ENCODE peak calls at places on chromosomes 12 and 14, in seven cellular contexts. G, K, O, H, Y, U and S are unnamed samples.

GRCh38 chr12:103556890-103557667 is 30.0 kb upstream of the STAB2 start:
- DNase-seq in G (no peak), K (no peak), O (no peak), H (no peak), Y (no peak), U (no peak), S (no peak)

GRCh38 chr12:126607157-126607556 is 1541.9 kb downstream of the AACS start:
- DNase-seq in G (no peak), K (no peak), O (no peak), H (no peak), Y (no peak), U (no peak), S (no peak)

GRCh38 chr12:32819424-32819823 is 63.7 kb upstream of the YARS2 start:
- DNase-seq in G (no peak), K (no peak), O (no peak), H (no peak), Y (no peak), U (no peak), S (no peak)

GRCh38 chr12:48925218-48925871 is at the start of gene FKBP11:
- DNase-seq in G (peak), K (peak), O (peak), H (no peak), Y (peak), U (peak), S (peak)

GRCh38 chr14:42224053-42224888 is 617.6 kb downstream of the LRFN5 start:
- DNase-seq in G (peak), K (peak), O (peak), H (peak), Y (peak), U (peak), S (peak)

GRCh38 chr14:61475316-61475715 is 153.9 kb downstream of the PRKCH start:
- DNase-seq in G (peak), K (no peak), O (peak), H (peak), Y (peak), U (peak), S (no peak)

GRCh38 chr14:104580961-104581360 is 1.4 kb downstream of the C14orf180 start:
- DNase-seq in G (peak), K (no peak), O (peak), H (no peak), Y (no peak), U (no peak), S (no peak)

GRCh38 chr12:132393245-132393795 is 63.9 kb upstream of the GALNT9 start:
- DNase-seq in G (no peak), K (no peak), O (no peak), H (no peak), Y (no peak), U (peak), S (no peak)

GRCh38 chr14:96626121-96626768 is 124.1 kb downstream of the PAPOLA start:
- DNase-seq in G (no peak), K (peak), O (no peak), H (no peak), Y (no peak), U (no peak), S (no peak)

GRCh38 chr12:69442894-69443293 is 27.3 kb upstream of the FRS2 start:
- DNase-seq in G (peak), K (no peak), O (peak), H (no peak), Y (peak), U (peak), S (no peak)

DNA sequence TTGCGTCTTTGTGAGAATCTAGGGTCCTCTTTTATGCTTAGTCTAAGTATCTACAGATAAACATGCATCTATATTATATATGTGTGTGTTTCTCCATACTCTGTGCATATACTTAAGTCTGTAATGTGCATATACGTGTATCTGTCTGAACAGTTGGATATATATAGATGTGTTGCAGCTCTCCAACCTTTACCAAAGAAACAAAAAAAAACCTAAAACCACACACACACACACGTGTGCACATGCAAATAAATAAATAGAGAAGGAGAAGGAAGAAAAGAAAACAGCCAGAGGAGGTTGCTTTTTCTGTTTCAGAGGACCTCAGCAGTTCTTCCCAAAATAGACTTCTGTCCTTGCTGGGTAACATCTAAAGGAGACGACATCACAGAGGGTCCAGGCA is 244.9 kb downstream of the CACNA1C start:
- DNase-seq in G (no peak), K (no peak), O (no peak), H (no peak), Y (no peak), U (no peak), S (no peak)
- H3K4me2 ChIP-seq in G (no peak), K (no peak), O (no peak), H (no peak), Y (no peak), U (no peak), S (no peak)

GRCh38 chr14:90453401-90453951 is 56.6 kb downstream of the CALM1 start:
- DNase-seq in G (peak), K (no peak), O (no peak), H (no peak), Y (no peak), U (peak), S (no peak)

GRCh38 chr14:90456551-90456950 is 59.7 kb downstream of the CALM1 start:
- DNase-seq in G (no peak), K (no peak), O (no peak), H (no peak), Y (no peak), U (no peak), S (no peak)

GRCh38 chr14:90455100-90455571 is 58.3 kb downstream of the CALM1 start:
- DNase-seq in G (no peak), K (no peak), O (no peak), H (peak), Y (no peak), U (no peak), S (no peak)

GRCh38 chr14:90452366-90452765 is 55.5 kb downstream of the CALM1 start:
- DNase-seq in G (no peak), K (no peak), O (no peak), H (no peak), Y (no peak), U (no peak), S (no peak)

GRCh38 chr14:90454041-90455000 is 57.5 kb downstream of the CALM1 start:
- DNase-seq in G (peak), K (peak), O (peak), H (peak), Y (peak), U (peak), S (peak)
- H3K4me2 ChIP-seq in G (no peak), K (peak), O (peak), H (peak), Y (peak), U (peak), S (no peak)

DNA sequence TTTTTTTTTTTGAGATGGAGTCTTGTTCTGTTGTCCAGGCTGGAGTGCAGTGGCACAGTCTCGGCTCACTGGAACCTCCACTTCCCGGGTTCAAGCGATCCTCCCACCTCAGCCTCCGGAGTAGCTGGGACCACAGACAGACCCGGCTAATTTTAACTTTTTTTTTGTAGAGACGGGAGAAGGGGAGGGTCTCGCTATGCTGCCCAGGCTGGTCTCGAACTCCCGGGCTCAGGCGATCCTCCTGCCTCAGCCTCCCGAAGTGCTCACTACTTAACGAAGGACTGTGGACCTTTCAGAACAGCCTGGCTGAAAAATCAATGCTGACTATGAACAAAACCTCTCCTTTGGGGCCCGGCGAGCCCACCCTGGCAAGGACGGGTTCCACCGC is 10.9 kb downstream of the SLC6A12 start:
- DNase-seq in G (no peak), K (no peak), O (no peak), H (no peak), Y (no peak), U (no peak), S (no peak)
- H3K4me2 ChIP-seq in G (no peak), K (peak), O (no peak), H (peak), Y (no peak), U (no peak), S (no peak)

DNA sequence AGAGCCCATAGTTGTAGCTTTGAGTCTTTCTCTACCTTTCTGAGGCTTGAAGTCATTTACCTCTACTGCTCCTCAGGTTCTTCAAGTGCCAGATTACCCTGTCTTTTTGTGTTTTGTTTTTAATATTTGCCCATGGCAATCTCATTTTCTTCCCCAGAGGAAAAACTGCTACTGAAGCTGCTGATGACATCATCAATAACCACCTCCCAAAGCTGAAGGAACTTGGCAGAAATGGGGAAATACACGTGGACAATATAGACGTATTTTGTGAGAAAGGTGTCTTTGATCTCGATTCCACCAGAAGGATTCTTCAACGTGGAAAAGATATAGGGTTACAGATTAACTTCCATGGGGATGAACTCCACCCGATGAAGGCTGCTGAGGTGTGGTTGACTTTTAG is 17.1 kb downstream of the AMDHD1 start:
- DNase-seq in G (no peak), K (no peak), O (no peak), H (no peak), Y (no peak), U (no peak), S (no peak)
- H3K4me2 ChIP-seq in G (no peak), K (no peak), O (no peak), H (no peak), Y (no peak), U (no peak), S (no peak)

GRCh38 chr14:29851397-29851796 is 76.2 kb downstream of the PRKD1 start:
- DNase-seq in G (peak), K (no peak), O (no peak), H (no peak), Y (no peak), U (no peak), S (no peak)
- H3K4me2 ChIP-seq in G (no peak), K (no peak), O (no peak), H (no peak), Y (no peak), U (no peak), S (no peak)

GRCh38 chr12:92437452-92437851 is 265.3 kb upstream of the PLEKHG7 start:
- DNase-seq in G (no peak), K (no peak), O (no peak), H (no peak), Y (no peak), U (no peak), S (no peak)
- H3K4me2 ChIP-seq in G (no peak), K (no peak), O (no peak), H (no peak), Y (no peak), U (no peak), S (no peak)

DNA sequence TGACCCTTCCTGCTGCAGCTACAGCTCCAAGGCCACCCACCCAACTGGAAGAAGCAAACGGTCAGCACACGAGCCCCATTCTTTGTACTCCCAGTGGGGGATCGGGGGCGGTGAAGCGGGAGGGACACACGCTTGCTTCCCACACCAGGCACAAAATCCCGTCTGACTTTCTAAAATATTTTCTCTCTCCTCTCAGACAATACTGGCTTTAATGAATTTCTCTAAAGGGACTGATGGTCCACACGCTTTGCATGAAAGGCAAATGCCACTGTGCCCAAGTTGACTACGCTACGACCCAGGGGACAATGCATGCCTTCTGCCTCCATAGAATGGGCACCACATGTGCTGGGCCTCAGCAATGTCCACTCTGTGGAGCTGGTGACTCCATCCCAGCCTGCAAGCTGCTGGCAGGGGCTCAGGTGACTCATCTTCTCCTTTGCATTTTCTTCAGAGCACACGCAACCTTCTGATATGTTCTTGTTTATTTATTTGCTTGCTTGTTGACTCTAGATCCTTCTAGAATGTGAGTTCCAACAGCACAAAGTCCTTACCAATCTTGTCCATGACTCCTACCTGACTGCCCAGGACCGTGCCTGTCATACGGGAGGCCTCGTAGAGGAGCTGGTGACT is 15.6 kb downstream of the SYNE3 start:
- DNase-seq in G (peak), K (no peak), O (peak), H (no peak), Y (no peak), U (peak), S (no peak)
- H3K4me2 ChIP-seq in G (no peak), K (no peak), O (peak), H (no peak), Y (no peak), U (peak), S (no peak)

DNA sequence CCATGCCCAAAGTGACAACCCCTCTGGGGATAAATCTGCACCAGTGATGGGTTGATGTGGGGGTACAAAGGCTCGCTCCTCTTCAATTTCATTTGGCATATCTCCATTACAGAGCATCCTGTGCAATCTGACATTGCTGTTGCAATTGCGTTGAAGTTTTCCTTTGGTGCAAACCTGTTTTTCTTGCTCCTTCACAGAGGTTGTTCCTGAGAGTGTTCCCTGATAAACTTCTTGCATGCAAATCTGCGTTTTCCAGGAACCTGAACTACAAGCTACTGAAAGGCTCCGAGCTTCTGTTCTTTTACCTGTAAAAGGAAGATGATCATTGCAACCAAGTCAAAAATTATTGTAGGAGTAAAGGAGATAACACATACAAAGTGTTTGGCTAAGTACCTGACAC is 26.1 kb downstream of the SERPINA11 start:
- DNase-seq in G (no peak), K (no peak), O (no peak), H (no peak), Y (no peak), U (no peak), S (no peak)
- H3K4me2 ChIP-seq in G (no peak), K (no peak), O (no peak), H (no peak), Y (no peak), U (no peak), S (no peak)

GRCh38 chr12:53127169-53127568 is 23.9 kb downstream of the SOAT2 start:
- DNase-seq in G (no peak), K (no peak), O (no peak), H (no peak), Y (no peak), U (no peak), S (no peak)

GRCh38 chr12:53124352-53124723 is 21.1 kb downstream of the SOAT2 start:
- DNase-seq in G (no peak), K (no peak), O (no peak), H (no peak), Y (no peak), U (no peak), S (no peak)

GRCh38 chr12:53120685-53121525 is 17.6 kb downstream of the SOAT2 start:
- DNase-seq in G (no peak), K (no peak), O (no peak), H (no peak), Y (no peak), U (no peak), S (no peak)

GRCh38 chr12:53122961-53123468 is 19.7 kb downstream of the SOAT2 start:
- DNase-seq in G (peak), K (no peak), O (peak), H (no peak), Y (peak), U (peak), S (no peak)

DNA sequence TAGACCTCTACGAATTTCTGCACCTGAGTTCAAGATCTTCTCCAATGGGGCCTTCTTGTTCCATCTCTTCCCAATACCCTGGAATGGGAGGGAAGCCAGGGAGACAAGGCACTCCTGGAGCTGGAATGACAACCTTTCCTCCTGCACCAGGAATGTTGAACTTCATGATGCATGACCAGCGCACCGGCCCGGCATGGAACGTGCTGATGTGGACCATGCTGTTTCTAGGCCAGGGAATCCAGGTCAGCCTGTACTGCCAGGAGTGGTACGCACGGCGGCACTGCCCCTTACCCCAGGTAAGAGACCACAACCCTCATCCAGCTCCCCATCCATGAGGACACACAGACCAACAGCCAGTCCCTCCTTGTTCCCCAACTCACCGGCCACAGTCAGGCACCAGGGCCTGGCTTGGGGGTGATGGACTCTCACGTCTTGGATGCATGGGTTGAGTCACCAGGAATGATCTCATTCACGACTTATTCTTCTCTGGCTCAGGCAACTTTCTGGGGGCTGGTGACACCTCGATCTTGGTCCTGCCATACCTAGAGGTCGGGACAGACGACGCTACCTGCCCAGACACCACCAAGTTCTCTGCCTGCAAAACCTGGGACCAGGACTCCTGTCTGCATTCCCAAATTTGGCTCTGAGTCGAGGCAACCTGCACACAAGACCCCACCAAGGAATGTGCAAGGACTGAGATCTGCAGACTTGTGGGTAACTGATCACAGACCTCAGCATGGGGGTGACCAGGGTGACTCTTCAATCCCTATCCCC is 20.5 kb downstream of the SOAT2 start:
- DNase-seq in G (peak), K (no peak), O (peak), H (no peak), Y (no peak), U (peak), S (no peak)
- H3K4me2 ChIP-seq in G (no peak), K (no peak), O (no peak), H (no peak), Y (no peak), U (no peak), S (no peak)